ENCODE peak calls at places on chromosome 14, in four cellular contexts. One of them, this sample, is unnamed.
A peak's percentile ranks its signal among the peaks of the same experiment; 100 is the strongest.

GRCh38 chr14:50714452-50715073 is 46.5 kb upstream of the SAV1 start:
- DNase-seq in GM12892: no peak
- DNase-seq in prostate gland: no peak
- DNase-seq in endothelial cell of umbilical vein: peak; percentile 60
- DNase-seq in this sample: no peak

GRCh38 chr14:21346532-21347135 is 37.2 kb downstream of the SUPT16H start:
- DNase-seq in prostate gland: no peak
- DNase-seq in endothelial cell of umbilical vein: no peak
- DNase-seq in GM12892: no peak
- DNase-seq in this sample: no peak

GRCh38 chr14:55711171-55711811 is 131.3 kb downstream of the KTN1 start:
- DNase-seq in GM12892: no peak
- DNase-seq in endothelial cell of umbilical vein: no peak
- DNase-seq in prostate gland: no peak
- DNase-seq in this sample: no peak

GRCh38 chr14:106010783-106011182 is 484.4 kb downstream of the TMEM121 start:
- DNase-seq in GM12892: no peak
- DNase-seq in endothelial cell of umbilical vein: no peak
- DNase-seq in prostate gland: no peak
- DNase-seq in this sample: no peak

GRCh38 chr14:101475468-101476257 is 85.6 kb upstream of the DIO3 start:
- DNase-seq in GM12892: no peak
- DNase-seq in prostate gland: no peak
- DNase-seq in endothelial cell of umbilical vein: no peak
- DNase-seq in this sample: no peak

GRCh38 chr14:94867931-94868597 is 98.2 kb upstream of the GSC start:
- DNase-seq in GM12892: no peak
- DNase-seq in prostate gland: no peak
- DNase-seq in endothelial cell of umbilical vein: no peak
- DNase-seq in this sample: no peak

GRCh38 chr14:53714495-53715389 is 241.9 kb downstream of the BMP4 start:
- DNase-seq in prostate gland: no peak
- DNase-seq in endothelial cell of umbilical vein: peak; percentile 83
- DNase-seq in GM12892: no peak
- DNase-seq in this sample: no peak

GRCh38 chr14:22973217-22974032 is 8.9 kb downstream of the AJUBA start:
- DNase-seq in prostate gland: peak; percentile 58
- DNase-seq in endothelial cell of umbilical vein: peak; percentile 72
- DNase-seq in GM12892: no peak
- DNase-seq in this sample: no peak

GRCh38 chr14:97311411-97311810 is 514.2 kb downstream of the VRK1 start:
- DNase-seq in prostate gland: no peak
- DNase-seq in GM12892: no peak
- DNase-seq in endothelial cell of umbilical vein: no peak
- DNase-seq in this sample: no peak

DNA sequence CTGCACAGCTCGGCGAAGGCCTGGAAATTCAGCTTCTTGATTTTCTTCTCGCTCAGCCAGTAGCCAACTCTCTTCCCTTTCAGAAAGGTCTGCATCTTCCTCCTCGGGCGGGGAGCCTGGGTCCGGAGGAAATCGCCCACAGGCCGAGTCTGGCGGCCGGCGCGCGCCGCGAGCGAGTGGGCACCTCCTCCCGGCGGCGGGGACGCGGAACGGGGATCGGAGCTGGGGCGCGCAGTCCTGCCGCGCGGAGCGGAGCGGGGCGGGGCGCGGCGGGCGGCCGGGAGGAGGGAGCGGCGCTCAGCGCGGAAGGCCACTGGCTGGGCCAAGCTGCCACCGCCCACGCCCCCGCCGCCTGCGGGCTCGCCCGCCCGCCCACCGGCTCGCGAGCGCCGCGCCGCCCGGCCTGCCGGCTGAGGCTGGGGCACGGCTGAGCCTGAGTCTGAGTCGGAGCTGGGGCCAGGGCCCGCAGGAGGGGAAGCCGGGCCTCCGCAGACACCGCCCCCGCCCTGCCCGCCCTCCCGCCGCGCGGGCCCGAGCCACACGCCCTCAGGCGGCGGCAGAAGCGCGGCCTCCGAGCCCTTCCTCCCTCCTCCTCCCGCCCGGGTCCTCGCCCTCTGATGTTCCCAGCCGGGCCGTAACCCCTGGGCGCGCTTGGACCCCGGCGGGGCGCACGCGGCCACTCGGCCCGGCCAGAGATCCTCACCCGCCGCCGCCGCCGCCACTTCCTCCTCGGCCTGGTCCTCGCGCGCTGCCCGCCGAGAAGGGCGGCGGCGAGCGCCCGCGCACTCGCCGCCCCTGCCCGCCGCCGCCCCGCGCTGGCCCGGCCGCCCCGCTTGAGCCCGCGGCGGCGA is 431 bp downstream of the ITPK1 start:
- DNase-seq in endothelial cell of umbilical vein: peak; percentile 83
- DNase-seq in GM12892: peak; percentile 79
- DNase-seq in prostate gland: peak; percentile 81
- DNase-seq in this sample: peak; percentile 79
- TF ChIP-seq POLR2AphosphoS5 in endothelial cell of umbilical vein: peak; percentile 18
- TF ChIP-seq POLR2AphosphoS5 in GM12892: no peak
- TF ChIP-seq POLR2AphosphoS5 in prostate gland: no peak
- TF ChIP-seq POLR2AphosphoS5 in this sample: peak; percentile 26

DNA sequence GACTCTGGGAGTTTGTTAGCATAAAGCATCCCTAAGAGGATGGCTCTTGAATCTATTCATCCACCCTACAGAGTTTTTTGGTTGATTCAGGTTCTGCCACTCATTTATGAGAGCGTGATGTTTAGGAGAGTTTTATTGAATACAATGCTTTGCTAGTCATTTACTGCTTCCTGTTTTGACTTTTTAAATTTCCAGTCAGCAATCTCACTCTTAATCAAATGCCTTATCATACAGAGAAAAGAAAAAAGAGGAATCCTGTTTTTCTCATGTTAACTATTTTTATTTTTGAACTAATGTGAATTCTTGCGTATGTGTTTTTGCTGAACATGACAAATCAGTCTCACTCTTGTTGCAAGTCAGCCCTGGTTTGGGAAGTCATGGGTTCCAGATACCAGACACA is 22.0 kb upstream of the LGMN start:
- DNase-seq in endothelial cell of umbilical vein: peak; percentile 63
- DNase-seq in GM12892: no peak
- DNase-seq in prostate gland: no peak
- DNase-seq in this sample: no peak
- TF ChIP-seq POLR2AphosphoS5 in endothelial cell of umbilical vein: no peak
- TF ChIP-seq POLR2AphosphoS5 in GM12892: no peak
- TF ChIP-seq POLR2AphosphoS5 in prostate gland: no peak
- TF ChIP-seq POLR2AphosphoS5 in this sample: no peak

GRCh38 chr14:99784508-99784907 is 8.7 kb upstream of the EML1 start:
- DNase-seq in prostate gland: no peak
- DNase-seq in endothelial cell of umbilical vein: no peak
- DNase-seq in GM12892: no peak
- DNase-seq in this sample: no peak
- TF ChIP-seq POLR2AphosphoS5 in prostate gland: no peak
- TF ChIP-seq POLR2AphosphoS5 in endothelial cell of umbilical vein: no peak
- TF ChIP-seq POLR2AphosphoS5 in GM12892: no peak
- TF ChIP-seq POLR2AphosphoS5 in this sample: no peak

DNA sequence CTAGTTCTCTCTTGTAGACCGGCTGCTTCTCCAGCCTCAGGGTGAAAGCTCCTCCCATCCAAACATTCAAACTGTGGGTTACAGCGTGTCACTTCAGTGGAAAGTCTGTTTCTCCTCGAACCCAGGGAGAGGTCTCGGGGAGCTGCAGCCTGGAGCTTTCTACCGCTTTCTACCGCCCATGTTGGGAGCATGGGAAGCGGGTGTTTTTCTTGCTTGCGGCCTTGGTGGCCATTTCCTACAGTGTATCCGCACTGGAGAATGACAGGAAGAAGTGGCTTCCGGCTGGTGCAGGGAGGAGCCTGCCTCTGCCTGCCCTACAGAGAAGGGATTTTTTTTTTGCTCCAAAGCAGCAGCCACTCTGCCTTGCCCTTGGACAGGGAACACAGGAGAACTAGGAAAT is 21.2 kb downstream of the ZFP36L1 start:
- DNase-seq in GM12892: no peak
- DNase-seq in endothelial cell of umbilical vein: peak; percentile 90
- DNase-seq in prostate gland: no peak
- DNase-seq in this sample: no peak
- TF ChIP-seq POLR2AphosphoS5 in GM12892: no peak
- TF ChIP-seq POLR2AphosphoS5 in endothelial cell of umbilical vein: peak; percentile 72
- TF ChIP-seq POLR2AphosphoS5 in prostate gland: peak; percentile 25
- TF ChIP-seq POLR2AphosphoS5 in this sample: no peak

GRCh38 chr14:37027188-37027824 is 145.1 kb downstream of the SLC25A21 start:
- DNase-seq in prostate gland: no peak
- DNase-seq in GM12892: no peak
- DNase-seq in endothelial cell of umbilical vein: no peak
- DNase-seq in this sample: no peak
- TF ChIP-seq POLR2AphosphoS5 in prostate gland: no peak
- TF ChIP-seq POLR2AphosphoS5 in GM12892: no peak
- TF ChIP-seq POLR2AphosphoS5 in endothelial cell of umbilical vein: no peak
- TF ChIP-seq POLR2AphosphoS5 in this sample: no peak

GRCh38 chr14:89308232-89308959 is 108.6 kb downstream of the FOXN3 start:
- DNase-seq in endothelial cell of umbilical vein: no peak
- DNase-seq in prostate gland: no peak
- DNase-seq in GM12892: no peak
- DNase-seq in this sample: no peak
- TF ChIP-seq POLR2AphosphoS5 in endothelial cell of umbilical vein: no peak
- TF ChIP-seq POLR2AphosphoS5 in prostate gland: no peak
- TF ChIP-seq POLR2AphosphoS5 in GM12892: peak; percentile 34
- TF ChIP-seq POLR2AphosphoS5 in this sample: no peak